ENCODE peak calls at places on chromosome 15, in six cellular contexts. R is tibial artery, A is dorsolateral prefrontal cortex, T is AG10803, K is GM12865, W is lower leg skin. Z is an unnamed sample.
A peak's percentile ranks its signal among the peaks of the same experiment; 100 is the strongest.

GRCh38 chr15:90414408-90415028 is 26.5 kb downstream of the IQGAP1 start:
- DNase-seq in A (no peak), K (no peak), W (no peak), T (peak; percentile 71), R (no peak), Z (no peak)

GRCh38 chr15:33773969-33774368 is 194.3 kb upstream of the CHRM5 start:
- DNase-seq in T (no peak), W (no peak), A (no peak), R (no peak), K (no peak), Z (no peak)

GRCh38 chr15:78302579-78302978 is 3.2 kb upstream of the SKIC8 start:
- DNase-seq in W (no peak), A (no peak), R (no peak), K (peak; percentile 51), T (peak; percentile 97), Z (no peak)

GRCh38 chr15:31393441-31394091 is 66.9 kb downstream of the KLF13 start:
- DNase-seq in W (peak; percentile 88), R (no peak), T (no peak), K (no peak), A (no peak), Z (peak; percentile 74)

GRCh38 chr15:33188654-33189257 is 5.8 kb downstream of the FMN1 start:
- DNase-seq in W (no peak), K (peak; percentile 33), A (no peak), T (no peak), R (peak; percentile 35), Z (no peak)

GRCh38 chr15:40155270-40155910 is 5.5 kb upstream of the BUB1B start:
- DNase-seq in R (no peak), K (peak; percentile 43), T (no peak), A (no peak), W (no peak), Z (no peak)

GRCh38 chr15:31245756-31246155 is 80.9 kb upstream of the KLF13 start:
- DNase-seq in A (no peak), K (no peak), T (peak; percentile 9), R (no peak), W (no peak), Z (no peak)

GRCh38 chr15:100021653-100022052 is 288.4 kb upstream of the LYSMD4 start:
- DNase-seq in T (no peak), K (no peak), R (peak; percentile 36), W (peak; percentile 74), A (no peak), Z (no peak)

GRCh38 chr15:29140475-29141172 is 129.0 kb downstream of the NSMCE3 start:
- DNase-seq in T (no peak), A (no peak), R (no peak), W (peak; percentile 78), K (no peak), Z (peak; percentile 80)

GRCh38 chr15:83561661-83562060 is 92.3 kb upstream of the ADAMTSL3 start:
- DNase-seq in R (no peak), W (no peak), A (no peak), T (no peak), K (no peak), Z (no peak)

GRCh38 chr15:74445816-74446763 is 12.3 kb upstream of the SEMA7A start:
- DNase-seq in W (no peak), R (no peak), A (no peak), T (no peak), K (no peak), Z (no peak)

GRCh38 chr15:54277834-54278233 is 299.6 kb downstream of the UNC13C start:
- DNase-seq in R (no peak), W (no peak), A (no peak), K (no peak), T (no peak), Z (no peak)

GRCh38 chr15:25670025-25670554 is 193.0 kb downstream of the ATP10A start:
- DNase-seq in R (peak; percentile 73), A (peak; percentile 67), K (no peak), W (no peak), T (peak; percentile 65), Z (peak; percentile 93)

GRCh38 chr15:78811825-78812183 is 540 bp upstream of the ADAMTS7 start:
- DNase-seq in W (no peak), T (no peak), K (no peak), R (no peak), A (no peak), Z (no peak)

GRCh38 chr15:63372018-63372705 is 9.5 kb downstream of the CA12 start:
- DNase-seq in T (peak; percentile 98), R (peak; percentile 81), A (no peak), K (no peak), W (peak; percentile 93), Z (no peak)

GRCh38 chr15:41347236-41347635 is 14.6 kb downstream of the NUSAP1 start:
- DNase-seq in K (no peak), R (no peak), W (no peak), T (no peak), A (no peak), Z (no peak)

GRCh38 chr15:43930556-43930955 is 103.8 kb downstream of the WDR76 start:
- DNase-seq in W (no peak), K (peak; percentile 46), A (no peak), T (no peak), R (no peak), Z (no peak)

GRCh38 chr15:86879250-86880229 is 799.9 kb downstream of the AGBL1 start:
- DNase-seq in R (no peak), W (no peak), T (peak; percentile 3), K (no peak), A (no peak), Z (no peak)

GRCh38 chr15:88902846-88903245 is 7.5 kb upstream of the HAPLN3 start:
- DNase-seq in W (no peak), R (no peak), A (no peak), T (no peak), K (no peak), Z (no peak)

GRCh38 chr15:90265271-90266060 is at the start of gene NGRN:
- DNase-seq in A (peak; percentile 93), R (peak; percentile 93), W (peak; percentile 99), K (peak; percentile 94), T (peak; percentile 88), Z (peak; percentile 93)

GRCh38 chr15:65460948-65461347 is 38.2 kb upstream of the IGDCC4 start:
- DNase-seq in T (peak; percentile 5), A (no peak), W (no peak), K (peak; percentile 41), R (no peak), Z (no peak)

GRCh38 chr15:92902723-92903587 is 2.8 kb downstream of the CHD2 start:
- DNase-seq in R (no peak), K (peak; percentile 57), T (no peak), A (no peak), W (no peak), Z (no peak)

GRCh38 chr15:52233405-52233804 is 42.2 kb upstream of the GNB5 start:
- DNase-seq in R (no peak), K (peak; percentile 44), W (no peak), A (no peak), T (peak; percentile 43), Z (no peak)

GRCh38 chr15:43749690-43750345 is 3.6 kb downstream of the PDIA3 start:
- DNase-seq in R (no peak), T (no peak), W (no peak), A (no peak), K (peak; percentile 88), Z (no peak)

GRCh38 chr15:94236638-94237037 is 5.3 kb downstream of the MCTP2 start:
- DNase-seq in R (no peak), W (no peak), K (no peak), A (no peak), T (no peak), Z (no peak)

GRCh38 chr15:42845581-42845980 is 75.0 kb downstream of the TTBK2 start:
- DNase-seq in R (no peak), T (no peak), K (no peak), A (no peak), W (no peak), Z (no peak)

GRCh38 chr15:96047255-96047931 is 283.1 kb upstream of the NR2F2 start:
- DNase-seq in K (no peak), T (peak; percentile 87), R (no peak), A (no peak), W (no peak), Z (no peak)
- TF ChIP-seq CTCF in K (no peak), T (peak; percentile 29), R (peak; percentile 7), A (no peak), W (no peak), Z (peak; percentile 16)

GRCh38 chr15:67935244-67935643 is 95.4 kb upstream of the RNU6-1 start:
- DNase-seq in K (no peak), T (no peak), A (no peak), R (no peak), W (no peak), Z (no peak)
- TF ChIP-seq CTCF in K (no peak), T (no peak), A (no peak), R (no peak), W (no peak), Z (no peak)

GRCh38 chr15:20643024-20643770 is 101.6 kb upstream of the GOLGA6L6 start:
- DNase-seq in R (no peak), A (no peak), T (no peak), K (no peak), W (peak; percentile 66), Z (no peak)
- TF ChIP-seq CTCF in R (no peak), A (no peak), T (no peak), K (no peak), W (no peak), Z (no peak)

GRCh38 chr15:27268923-27269322 is 297.9 kb downstream of the GABRG3 start:
- DNase-seq in T (no peak), R (no peak), K (no peak), W (no peak), A (no peak), Z (no peak)
- TF ChIP-seq CTCF in T (no peak), R (no peak), K (no peak), W (no peak), A (no peak), Z (no peak)

GRCh38 chr15:56291741-56292140 is 48.1 kb upstream of the RFX7 start:
- DNase-seq in T (no peak), K (no peak), A (no peak), R (no peak), W (no peak), Z (no peak)

GRCh38 chr15:56281145-56281544 is 37.5 kb upstream of the RFX7 start:
- DNase-seq in T (no peak), K (no peak), W (no peak), A (no peak), R (no peak), Z (no peak)

DNA sequence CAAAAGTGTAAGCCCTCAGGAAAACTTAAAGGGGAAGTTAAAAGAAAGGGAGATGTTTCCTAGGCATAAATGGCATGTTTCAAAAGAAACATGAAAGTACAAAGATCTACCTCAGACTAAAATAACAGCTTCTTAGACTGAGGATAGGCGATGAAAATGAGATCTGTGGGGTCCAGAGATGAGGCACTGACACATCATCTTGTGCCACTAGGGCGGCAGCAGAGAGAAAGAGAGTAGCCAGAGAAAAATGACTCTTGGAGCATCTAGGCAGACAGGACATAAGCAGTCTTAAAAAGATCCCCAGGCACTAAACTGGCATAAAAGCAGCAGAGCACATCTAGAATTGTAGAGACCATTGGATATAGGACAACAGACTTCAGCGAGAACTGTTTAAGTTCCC is 42.5 kb upstream of the RFX7 start:
- DNase-seq in T (no peak), R (no peak), W (no peak), K (no peak), A (no peak), Z (no peak)
- TF ChIP-seq CTCF in T (peak; percentile 15), R (no peak), W (no peak), K (peak; percentile 28), A (no peak), Z (no peak)